ENCODE peak calls at places on chromosomes 4 and X, in five cellular contexts. V, M, C, G and R are unnamed samples.

GRCh38 chrX:31706456-31706855 is 634.6 kb upstream of the FTHL17 start:
- DNase-seq in V (peak), G (no peak), M (no peak), C (no peak), R (no peak)

GRCh38 chr4:102454981-102455690 is 46.0 kb upstream of the NFKB1 start:
- DNase-seq in M (no peak), V (peak), C (no peak), G (no peak), R (no peak)

GRCh38 chrX:115616943-115617563 is 56.1 kb downstream of the PLS3 start:
- DNase-seq in M (no peak), G (peak), C (no peak), V (peak), R (peak)

GRCh38 chr4:104591505-104591904 is 96.8 kb upstream of the CXXC4 start:
- DNase-seq in C (no peak), M (peak), V (peak), G (no peak), R (no peak)

GRCh38 chr4:148124512-148124911 is 317.7 kb downstream of the NR3C2 start:
- DNase-seq in M (no peak), G (no peak), V (no peak), C (no peak), R (no peak)

GRCh38 chr4:147480891-147481576 is at the start of gene EDNRA:
- DNase-seq in V (peak), M (no peak), G (peak), C (no peak), R (peak)

GRCh38 chrX:31845003-31845402 is 773.2 kb upstream of the FTHL17 start:
- DNase-seq in G (no peak), M (no peak), C (no peak), V (no peak), R (peak)

GRCh38 chr4:105509714-105510113 is 35.9 kb upstream of the PPA2 start:
- DNase-seq in M (no peak), G (no peak), C (no peak), V (no peak), R (no peak)

GRCh38 chr4:113394730-113395530 is 345.5 kb downstream of the ANK2 start:
- DNase-seq in G (peak), C (peak), M (peak), V (peak), R (no peak)